ENCODE peak calls at places on chromosomes 13 and 19, in seven cellular contexts. X, A, T, I, S, B and U are unnamed samples.

GRCh38 chr19:15195381-15195964 is 5.3 kb downstream of the NOTCH3 start:
- DNase-seq in X (no peak), A (peak), B (peak), T (peak), I (no peak), S (peak), U (no peak)

GRCh38 chr19:44657211-44657921 is 13.7 kb downstream of the PVR start:
- DNase-seq in I (peak), S (peak), B (peak), T (no peak), X (no peak), A (peak), U (peak)

GRCh38 chr19:46513461-46514236 is 18.0 kb upstream of the PNMA8B start:
- DNase-seq in S (peak), I (peak), A (peak), T (peak), B (peak), X (peak), U (no peak)

GRCh38 chr13:98900442-98900841 is 77.4 kb downstream of the DOCK9 start:
- DNase-seq in I (no peak), A (no peak), S (no peak), X (no peak), T (no peak), B (no peak), U (no peak)

GRCh38 chr13:81577601-81578000 is 1236.7 kb upstream of the SPRY2 start:
- DNase-seq in I (no peak), X (no peak), B (no peak), S (no peak), A (no peak), T (no peak), U (no peak)

GRCh38 chr13:107806726-107807125 is 408.6 kb downstream of the LIG4 start:
- DNase-seq in A (no peak), S (no peak), I (no peak), B (no peak), T (no peak), X (no peak), U (no peak)

GRCh38 chr13:39106216-39106995 is 68.2 kb downstream of the NHLRC3 start:
- DNase-seq in B (peak), A (no peak), I (no peak), S (no peak), T (no peak), X (no peak), U (no peak)

GRCh38 chr13:56700324-56700723 is 440.4 kb upstream of the PRR20A start:
- DNase-seq in B (no peak), A (no peak), S (no peak), T (no peak), I (no peak), X (no peak), U (no peak)

GRCh38 chr19:9075064-9075964 is 11.5 kb upstream of the OR1M1 start:
- DNase-seq in S (peak), T (peak), A (peak), X (peak), B (peak), I (peak), U (no peak)

GRCh38 chr19:38718747-38719543 is 25.3 kb downstream of the CAPN12 start:
- DNase-seq in A (peak), S (peak), X (no peak), I (no peak), B (peak), T (no peak), U (no peak)

GRCh38 chr13:56347014-56347413 is 793.7 kb upstream of the PRR20A start:
- DNase-seq in I (no peak), B (no peak), T (no peak), S (no peak), X (no peak), A (no peak), U (no peak)

GRCh38 chr13:46492946-46493345 is 60.0 kb upstream of the LRCH1 start:
- DNase-seq in X (no peak), S (peak), B (peak), T (no peak), A (peak), I (peak), U (peak)

GRCh38 chr13:112693831-112694497 is 4.1 kb downstream of the ATP11A start:
- DNase-seq in S (peak), I (peak), B (peak), X (no peak), A (no peak), T (peak), U (peak)

GRCh38 chr19:56405062-56405461 is 930 bp downstream of the ZNF583 start:
- DNase-seq in X (no peak), I (no peak), A (no peak), T (no peak), B (no peak), S (no peak), U (no peak)

GRCh38 chr19:55502197-55502952 is 14.1 kb downstream of the SSC5D start:
- DNase-seq in T (no peak), S (no peak), A (no peak), X (no peak), B (no peak), I (no peak), U (no peak)

GRCh38 chr13:106619688-106620555 is 52.0 kb upstream of the ARGLU1 start:
- DNase-seq in I (peak), B (peak), A (peak), S (peak), T (no peak), X (no peak), U (peak)
- TF ChIP-seq CTCF in I (peak), B (peak), A (peak), S (peak), T (peak), X (peak), U (peak)

GRCh38 chr19:33242911-33243310 is 17.3 kb upstream of the SLC7A10 start:
- DNase-seq in X (no peak), B (no peak), T (no peak), I (no peak), A (no peak), S (no peak), U (no peak)
- H3K4me3 ChIP-seq in X (no peak), B (no peak), T (no peak), I (no peak), A (no peak), S (no peak), U (no peak)

GRCh38 chr13:33874871-33875270 is 56.9 kb downstream of the RFC3 start:
- DNase-seq in A (no peak), X (no peak), I (no peak), T (no peak), B (no peak), S (no peak), U (no peak)
- TF ChIP-seq CTCF in A (peak), X (no peak), I (no peak), T (no peak), B (peak), S (no peak), U (no peak)

DNA sequence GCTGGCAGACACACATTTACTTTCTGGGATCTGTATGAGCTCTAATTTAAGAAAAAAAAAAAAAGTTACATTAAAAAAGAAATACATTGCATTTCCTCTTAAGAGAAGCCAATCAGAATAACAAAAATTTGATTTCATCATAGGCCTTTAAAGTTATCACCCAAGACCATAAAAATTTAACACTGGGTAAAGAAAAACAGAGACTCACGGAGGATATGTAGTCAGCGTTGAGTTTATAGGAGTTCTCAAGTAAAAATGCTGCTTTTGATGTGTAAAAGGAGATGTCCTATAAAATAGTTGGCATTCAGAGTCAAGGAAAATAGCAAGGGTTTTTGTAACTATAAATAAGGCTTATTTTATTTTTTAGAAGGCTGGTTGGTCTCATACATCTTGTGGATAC is 191.1 kb downstream of the EFNB2 start:
- DNase-seq in A (no peak), B (no peak), X (no peak), S (no peak), T (no peak), I (no peak), U (no peak)
- H3K4me3 ChIP-seq in A (no peak), B (no peak), X (no peak), S (no peak), T (no peak), I (no peak), U (no peak)

GRCh38 chr19:49427855-49428546 is 2.8 kb downstream of the GFY start:
- DNase-seq in S (no peak), B (no peak), X (no peak), T (no peak), I (no peak), A (no peak), U (no peak)

GRCh38 chr19:49425922-49426592 is 869 bp downstream of the GFY start:
- DNase-seq in A (peak), B (no peak), I (no peak), T (no peak), X (no peak), S (no peak), U (no peak)

GRCh38 chr19:49428547-49429451 is 3.6 kb downstream of the GFY start:
- DNase-seq in B (no peak), T (no peak), X (no peak), A (no peak), S (no peak), I (no peak), U (no peak)

GRCh38 chr19:49425178-49425577 is at the start of gene GFY:
- DNase-seq in B (no peak), T (no peak), A (no peak), S (no peak), X (no peak), I (no peak), U (no peak)

GRCh38 chr19:49427339-49427738 is 2.2 kb downstream of the GFY start:
- DNase-seq in A (no peak), T (no peak), X (no peak), B (no peak), I (no peak), S (no peak), U (no peak)
- TF ChIP-seq CTCF in A (no peak), T (no peak), X (no peak), B (no peak), I (no peak), S (no peak), U (no peak)

GRCh38 chr13:43077906-43078305 is 54.5 kb downstream of the DNAJC15 start:
- DNase-seq in A (peak), T (no peak), B (no peak), X (no peak), S (no peak), I (no peak), U (no peak)
- H3K4me3 ChIP-seq in A (no peak), T (no peak), B (no peak), X (no peak), S (no peak), I (no peak), U (no peak)